ENCODE peak calls at places on chromosomes 16 and 17, in seven cellular contexts. One of them, this sample, is unnamed.

GRCh38 chr16:19232988-19233387 is 52.5 kb upstream of the CLEC19A start:
- DNase-seq in mesothelial cell of epicardium: no peak
- DNase-seq in stomach: no peak
- DNase-seq in A673: no peak
- DNase-seq in chondrocyte: no peak
- DNase-seq in hepatocyte: no peak
- DNase-seq in tibial nerve: no peak
- DNase-seq in this sample: no peak

GRCh38 chr16:47916266-47916665 is 239.5 kb downstream of the ABCC12 start:
- DNase-seq in mesothelial cell of epicardium: no peak
- DNase-seq in stomach: no peak
- DNase-seq in A673: no peak
- DNase-seq in chondrocyte: no peak
- DNase-seq in hepatocyte: no peak
- DNase-seq in tibial nerve: no peak
- DNase-seq in this sample: no peak

GRCh38 chr17:63515426-63515825 is 7.7 kb upstream of the KCNH6 start:
- DNase-seq in mesothelial cell of epicardium: no peak
- DNase-seq in stomach: no peak
- DNase-seq in A673: no peak
- DNase-seq in chondrocyte: no peak
- DNase-seq in hepatocyte: no peak
- DNase-seq in tibial nerve: no peak
- DNase-seq in this sample: no peak

GRCh38 chr17:78981010-78981888 is 1.5 kb upstream of the LGALS3BP start:
- DNase-seq in mesothelial cell of epicardium: no peak
- DNase-seq in stomach: no peak
- DNase-seq in A673: no peak
- DNase-seq in chondrocyte: no peak
- DNase-seq in hepatocyte: no peak
- DNase-seq in tibial nerve: no peak
- DNase-seq in this sample: no peak

GRCh38 chr17:12765544-12765943 is 23.8 kb upstream of the ARHGAP44 start:
- DNase-seq in mesothelial cell of epicardium: no peak
- DNase-seq in stomach: peak
- DNase-seq in A673: peak
- DNase-seq in chondrocyte: no peak
- DNase-seq in hepatocyte: peak
- DNase-seq in tibial nerve: no peak
- DNase-seq in this sample: no peak

GRCh38 chr16:64629622-64630021 is 492.2 kb downstream of the CDH11 start:
- DNase-seq in mesothelial cell of epicardium: no peak
- DNase-seq in stomach: no peak
- DNase-seq in A673: peak
- DNase-seq in chondrocyte: no peak
- DNase-seq in hepatocyte: no peak
- DNase-seq in tibial nerve: no peak
- DNase-seq in this sample: no peak

GRCh38 chr16:13478991-13479390 is 441.0 kb upstream of the ERCC4 start:
- DNase-seq in mesothelial cell of epicardium: no peak
- DNase-seq in stomach: no peak
- DNase-seq in A673: no peak
- DNase-seq in chondrocyte: no peak
- DNase-seq in hepatocyte: no peak
- DNase-seq in tibial nerve: no peak
- DNase-seq in this sample: no peak

GRCh38 chr16:79993810-79994209 is 393.3 kb upstream of the MAF start:
- DNase-seq in mesothelial cell of epicardium: no peak
- DNase-seq in stomach: no peak
- DNase-seq in A673: no peak
- DNase-seq in chondrocyte: no peak
- DNase-seq in hepatocyte: peak
- DNase-seq in tibial nerve: no peak
- DNase-seq in this sample: no peak

GRCh38 chr16:88566158-88566557 is 4.0 kb upstream of the ZC3H18 start:
- DNase-seq in mesothelial cell of epicardium: no peak
- DNase-seq in stomach: no peak
- DNase-seq in A673: peak
- DNase-seq in chondrocyte: no peak
- DNase-seq in hepatocyte: no peak
- DNase-seq in tibial nerve: no peak
- DNase-seq in this sample: no peak

GRCh38 chr16:85027349-85027967 is at the start of gene KIAA0513:
- DNase-seq in mesothelial cell of epicardium: peak
- DNase-seq in stomach: peak
- DNase-seq in A673: peak
- DNase-seq in chondrocyte: no peak
- DNase-seq in hepatocyte: peak
- DNase-seq in tibial nerve: peak
- DNase-seq in this sample: peak

GRCh38 chr17:65684631-65685030 is 123.2 kb upstream of the AXIN2 start:
- DNase-seq in mesothelial cell of epicardium: no peak
- DNase-seq in stomach: no peak
- DNase-seq in A673: no peak
- DNase-seq in chondrocyte: no peak
- DNase-seq in hepatocyte: no peak
- DNase-seq in tibial nerve: no peak
- DNase-seq in this sample: no peak

GRCh38 chr17:74987909-74988711 is 678 bp downstream of the CDR2L start:
- DNase-seq in mesothelial cell of epicardium: peak
- DNase-seq in stomach: peak
- DNase-seq in A673: peak
- DNase-seq in chondrocyte: peak
- DNase-seq in hepatocyte: peak
- DNase-seq in tibial nerve: peak
- DNase-seq in this sample: no peak

GRCh38 chr16:85249830-85250455 is 137.7 kb upstream of the CIBAR2 start:
- DNase-seq in mesothelial cell of epicardium: no peak
- DNase-seq in stomach: no peak
- DNase-seq in A673: peak
- DNase-seq in chondrocyte: no peak
- DNase-seq in hepatocyte: no peak
- DNase-seq in tibial nerve: no peak
- DNase-seq in this sample: no peak

GRCh38 chr16:89687092-89687940 is 827 bp downstream of the CDK10 start:
- DNase-seq in mesothelial cell of epicardium: no peak
- DNase-seq in stomach: peak
- DNase-seq in A673: no peak
- DNase-seq in chondrocyte: peak
- DNase-seq in hepatocyte: peak
- DNase-seq in tibial nerve: no peak
- DNase-seq in this sample: no peak

GRCh38 chr17:77555741-77556291 is 402.7 kb upstream of the TNRC6C start:
- DNase-seq in mesothelial cell of epicardium: peak
- DNase-seq in stomach: no peak
- DNase-seq in A673: peak
- DNase-seq in chondrocyte: no peak
- DNase-seq in hepatocyte: peak
- DNase-seq in tibial nerve: peak
- DNase-seq in this sample: no peak

DNA sequence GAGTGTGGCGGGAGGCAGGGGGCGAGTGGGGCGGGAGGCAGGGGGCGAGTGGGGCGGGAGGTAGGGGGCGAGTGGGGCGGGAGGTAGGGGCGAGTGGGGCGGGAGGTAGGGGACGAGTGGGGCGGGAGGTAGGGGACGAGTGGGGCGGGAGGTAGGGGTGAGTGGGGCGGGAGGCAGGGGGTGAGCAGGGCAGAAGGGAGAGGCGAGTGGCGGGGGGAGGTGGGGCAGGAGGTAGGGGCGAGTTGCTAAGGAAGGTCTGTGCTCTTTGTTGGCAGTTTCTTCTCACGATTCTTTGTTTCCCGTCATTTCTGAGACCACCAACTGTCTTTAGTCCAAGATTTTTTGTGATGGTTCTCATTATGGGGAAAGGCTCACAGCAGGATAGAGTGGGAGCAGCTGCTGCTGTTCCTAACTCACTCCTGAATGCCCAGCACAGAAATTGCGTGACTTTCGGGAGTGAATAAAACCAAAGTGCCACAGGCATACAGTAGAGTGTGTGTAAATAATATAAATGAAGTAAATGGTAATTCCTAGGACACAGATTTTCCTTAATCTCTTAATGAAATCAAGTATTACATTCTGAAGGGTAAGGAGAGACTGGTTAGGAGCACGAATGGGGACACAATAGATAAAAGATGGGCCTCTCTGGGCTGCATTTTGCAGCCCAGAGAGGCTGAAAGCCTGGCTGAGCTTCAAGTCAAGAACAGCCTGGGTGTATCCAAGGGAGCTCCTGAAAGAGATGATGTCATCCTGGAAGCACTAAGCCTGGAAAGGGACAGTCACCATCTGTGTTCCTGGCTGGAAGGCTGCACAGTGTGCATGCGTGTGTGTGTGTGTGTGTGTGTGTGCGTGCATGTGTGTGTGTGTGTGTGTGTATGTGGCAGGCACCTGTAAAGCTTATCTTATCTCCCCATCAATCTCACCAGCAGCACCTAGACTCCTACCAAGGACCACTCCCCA is 44.5 kb downstream of the COG7 start:
- DNase-seq in mesothelial cell of epicardium: no peak
- DNase-seq in stomach: no peak
- DNase-seq in A673: peak
- DNase-seq in chondrocyte: no peak
- DNase-seq in hepatocyte: peak
- DNase-seq in tibial nerve: peak
- DNase-seq in this sample: no peak
- TF ChIP-seq CTCF in mesothelial cell of epicardium: no peak
- TF ChIP-seq CTCF in stomach: no peak
- TF ChIP-seq CTCF in A673: no peak
- TF ChIP-seq CTCF in chondrocyte: no peak
- TF ChIP-seq CTCF in hepatocyte: no peak
- TF ChIP-seq CTCF in tibial nerve: no peak
- TF ChIP-seq CTCF in this sample: no peak

DNA sequence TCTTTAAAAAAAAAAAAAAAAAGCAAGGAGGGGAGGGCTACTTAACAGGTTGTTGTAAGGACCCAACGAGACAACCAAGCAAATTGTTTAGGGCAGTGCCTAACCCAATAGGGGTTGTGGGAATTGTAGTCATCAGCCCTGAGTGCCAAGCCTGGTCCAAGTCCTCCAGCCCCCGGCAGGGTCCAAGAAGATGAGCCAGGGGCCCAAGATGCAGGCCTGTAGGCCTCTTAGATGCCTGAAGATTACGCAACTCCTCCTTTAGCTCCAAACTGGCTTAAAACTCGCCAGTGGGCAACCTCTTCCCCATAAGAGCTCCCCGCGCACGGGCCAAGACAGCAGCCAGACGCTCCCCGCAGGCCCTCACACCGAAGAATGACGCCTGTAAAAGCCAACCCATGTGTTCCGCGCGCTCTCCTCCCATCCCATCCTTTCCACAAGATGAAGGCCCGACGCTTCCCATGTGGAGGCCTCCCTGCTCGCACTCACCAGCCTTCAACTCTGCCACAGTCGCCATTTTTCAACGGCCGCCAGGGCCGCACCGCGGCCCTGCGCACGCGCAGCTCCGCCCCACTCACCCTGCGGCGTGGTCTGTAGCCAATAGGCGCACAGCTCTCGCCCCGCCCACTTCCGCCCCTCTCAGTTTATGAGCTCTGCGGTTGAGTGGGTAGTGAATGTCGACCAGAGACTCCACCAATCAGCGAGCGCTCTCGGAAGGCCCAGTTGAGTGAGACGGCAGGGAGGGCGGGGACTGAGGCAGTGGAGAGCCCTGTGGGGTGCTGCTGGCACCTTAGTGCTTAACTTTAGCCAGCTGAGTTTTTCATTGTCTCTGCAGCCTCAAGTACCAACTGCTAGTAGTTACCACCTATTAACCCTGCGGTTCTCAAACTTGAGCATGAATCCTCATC is at the start of gene CEP20:
- DNase-seq in mesothelial cell of epicardium: peak
- DNase-seq in stomach: peak
- DNase-seq in A673: peak
- DNase-seq in chondrocyte: peak
- DNase-seq in hepatocyte: peak
- DNase-seq in tibial nerve: peak
- DNase-seq in this sample: peak
- TF ChIP-seq CTCF in mesothelial cell of epicardium: no peak
- TF ChIP-seq CTCF in stomach: no peak
- TF ChIP-seq CTCF in A673: no peak
- TF ChIP-seq CTCF in chondrocyte: peak
- TF ChIP-seq CTCF in hepatocyte: no peak
- TF ChIP-seq CTCF in tibial nerve: no peak
- TF ChIP-seq CTCF in this sample: no peak

DNA sequence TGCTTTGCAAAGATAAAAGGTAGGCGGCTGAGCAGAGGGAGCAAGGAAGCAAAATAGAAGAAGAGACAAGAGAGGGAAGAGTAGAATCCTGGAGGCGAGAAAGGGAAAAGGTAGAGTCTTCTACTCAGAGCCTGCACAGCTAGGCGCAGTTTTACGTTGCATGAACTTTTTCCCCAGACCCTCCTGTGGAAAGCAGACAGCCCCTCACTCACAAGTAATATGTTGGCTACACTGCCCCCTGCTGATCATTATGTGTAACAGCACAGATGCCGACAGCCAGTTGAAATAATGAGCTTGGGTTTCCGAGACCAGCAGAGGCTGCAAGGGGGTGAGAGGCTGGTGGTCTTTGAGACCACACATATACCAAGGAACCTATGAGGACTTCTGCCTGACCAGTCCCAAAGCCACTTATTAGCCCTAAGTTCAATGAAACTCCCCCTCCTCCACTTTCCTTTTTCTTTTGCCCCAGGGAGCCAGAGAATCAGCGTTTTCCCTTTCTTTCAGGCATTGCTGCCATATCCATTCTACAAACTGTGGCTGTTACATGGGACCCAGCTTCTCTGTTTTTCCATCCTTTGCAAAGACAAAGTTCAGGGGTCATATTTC is 22.5 kb upstream of the CMTR2 start:
- DNase-seq in mesothelial cell of epicardium: peak
- DNase-seq in stomach: no peak
- DNase-seq in A673: peak
- DNase-seq in chondrocyte: no peak
- DNase-seq in hepatocyte: peak
- DNase-seq in tibial nerve: no peak
- DNase-seq in this sample: no peak
- TF ChIP-seq CTCF in mesothelial cell of epicardium: peak
- TF ChIP-seq CTCF in stomach: no peak
- TF ChIP-seq CTCF in A673: peak
- TF ChIP-seq CTCF in chondrocyte: peak
- TF ChIP-seq CTCF in hepatocyte: peak
- TF ChIP-seq CTCF in tibial nerve: peak
- TF ChIP-seq CTCF in this sample: no peak

GRCh38 chr17:40418428-40418706 is 671 bp upstream of the TOP2A start:
- DNase-seq in mesothelial cell of epicardium: no peak
- DNase-seq in stomach: no peak
- DNase-seq in A673: no peak
- DNase-seq in chondrocyte: no peak
- DNase-seq in hepatocyte: no peak
- DNase-seq in tibial nerve: no peak
- DNase-seq in this sample: no peak

GRCh38 chr17:40427002-40427491 is 9.4 kb upstream of the TOP2A start:
- DNase-seq in mesothelial cell of epicardium: peak
- DNase-seq in stomach: no peak
- DNase-seq in A673: no peak
- DNase-seq in chondrocyte: no peak
- DNase-seq in hepatocyte: no peak
- DNase-seq in tibial nerve: no peak
- DNase-seq in this sample: no peak

GRCh38 chr17:40419559-40420331 is 2.0 kb upstream of the TOP2A start:
- DNase-seq in mesothelial cell of epicardium: peak
- DNase-seq in stomach: no peak
- DNase-seq in A673: no peak
- DNase-seq in chondrocyte: no peak
- DNase-seq in hepatocyte: peak
- DNase-seq in tibial nerve: no peak
- DNase-seq in this sample: no peak

GRCh38 chr17:40425741-40426140 is 8.0 kb upstream of the TOP2A start:
- DNase-seq in mesothelial cell of epicardium: peak
- DNase-seq in stomach: no peak
- DNase-seq in A673: no peak
- DNase-seq in chondrocyte: peak
- DNase-seq in hepatocyte: no peak
- DNase-seq in tibial nerve: no peak
- DNase-seq in this sample: no peak

GRCh38 chr17:40422990-40423611 is 5.4 kb upstream of the TOP2A start:
- DNase-seq in mesothelial cell of epicardium: no peak
- DNase-seq in stomach: no peak
- DNase-seq in A673: no peak
- DNase-seq in chondrocyte: no peak
- DNase-seq in hepatocyte: no peak
- DNase-seq in tibial nerve: no peak
- DNase-seq in this sample: no peak
- TF ChIP-seq CTCF in mesothelial cell of epicardium: no peak
- TF ChIP-seq CTCF in stomach: no peak
- TF ChIP-seq CTCF in A673: no peak
- TF ChIP-seq CTCF in chondrocyte: peak
- TF ChIP-seq CTCF in hepatocyte: no peak
- TF ChIP-seq CTCF in tibial nerve: no peak
- TF ChIP-seq CTCF in this sample: no peak